ENCODE peak calls at places on chromosomes 13 and 19, in five cellular contexts. One of them, this sample, is unnamed.

GRCh38 chr19:45231891-45232290 is 13.3 kb downstream of the EXOC3L2 start:
- DNase-seq in stimulated activated CD8-positive, alpha-beta memory T cell treated with anti-CD3 and anti-CD28 coated beads, Interleukin-2, amount 100 ng/mL, for 48 hours: no peak
- DNase-seq in spleen: no peak
- DNase-seq in A549: no peak
- DNase-seq in non-pigmented ciliary epithelial cell: no peak
- DNase-seq in this sample: peak

GRCh38 chr19:13887039-13887438 is 10.1 kb downstream of the NANOS3 start:
- DNase-seq in stimulated activated CD8-positive, alpha-beta memory T cell treated with anti-CD3 and anti-CD28 coated beads, Interleukin-2, amount 100 ng/mL, for 48 hours: no peak
- DNase-seq in spleen: no peak
- DNase-seq in A549: no peak
- DNase-seq in non-pigmented ciliary epithelial cell: no peak
- DNase-seq in this sample: peak

GRCh38 chr19:2888739-2889224 is 11.9 kb upstream of the ZNF57 start:
- DNase-seq in stimulated activated CD8-positive, alpha-beta memory T cell treated with anti-CD3 and anti-CD28 coated beads, Interleukin-2, amount 100 ng/mL, for 48 hours: no peak
- DNase-seq in spleen: peak
- DNase-seq in A549: no peak
- DNase-seq in non-pigmented ciliary epithelial cell: no peak
- DNase-seq in this sample: no peak

GRCh38 chr13:40309881-40310280 is 356.6 kb downstream of the FOXO1 start:
- DNase-seq in stimulated activated CD8-positive, alpha-beta memory T cell treated with anti-CD3 and anti-CD28 coated beads, Interleukin-2, amount 100 ng/mL, for 48 hours: no peak
- DNase-seq in spleen: no peak
- DNase-seq in A549: no peak
- DNase-seq in non-pigmented ciliary epithelial cell: no peak
- DNase-seq in this sample: no peak

GRCh38 chr13:77084755-77085154 is 57.8 kb upstream of the FBXL3 start:
- DNase-seq in stimulated activated CD8-positive, alpha-beta memory T cell treated with anti-CD3 and anti-CD28 coated beads, Interleukin-2, amount 100 ng/mL, for 48 hours: no peak
- DNase-seq in spleen: no peak
- DNase-seq in A549: no peak
- DNase-seq in non-pigmented ciliary epithelial cell: no peak
- DNase-seq in this sample: no peak

GRCh38 chr19:15331419-15332310 is 674 bp downstream of the BRD4 start:
- DNase-seq in stimulated activated CD8-positive, alpha-beta memory T cell treated with anti-CD3 and anti-CD28 coated beads, Interleukin-2, amount 100 ng/mL, for 48 hours: peak
- DNase-seq in spleen: peak
- DNase-seq in A549: peak
- DNase-seq in non-pigmented ciliary epithelial cell: no peak
- DNase-seq in this sample: peak

GRCh38 chr19:2759392-2759791 is 19.6 kb upstream of the SLC39A3 start:
- DNase-seq in stimulated activated CD8-positive, alpha-beta memory T cell treated with anti-CD3 and anti-CD28 coated beads, Interleukin-2, amount 100 ng/mL, for 48 hours: no peak
- DNase-seq in spleen: no peak
- DNase-seq in A549: no peak
- DNase-seq in non-pigmented ciliary epithelial cell: no peak
- DNase-seq in this sample: no peak

GRCh38 chr19:47310819-47311218 is 1.2 kb downstream of the C5AR1 start:
- DNase-seq in stimulated activated CD8-positive, alpha-beta memory T cell treated with anti-CD3 and anti-CD28 coated beads, Interleukin-2, amount 100 ng/mL, for 48 hours: no peak
- DNase-seq in spleen: peak
- DNase-seq in A549: peak
- DNase-seq in non-pigmented ciliary epithelial cell: no peak
- DNase-seq in this sample: no peak

GRCh38 chr19:34375598-34375997 is 10.6 kb downstream of the GPI start:
- DNase-seq in stimulated activated CD8-positive, alpha-beta memory T cell treated with anti-CD3 and anti-CD28 coated beads, Interleukin-2, amount 100 ng/mL, for 48 hours: no peak
- DNase-seq in spleen: no peak
- DNase-seq in A549: no peak
- DNase-seq in non-pigmented ciliary epithelial cell: no peak
- DNase-seq in this sample: no peak

GRCh38 chr13:48040059-48040458 is 2.5 kb downstream of the NUDT15 start:
- DNase-seq in stimulated activated CD8-positive, alpha-beta memory T cell treated with anti-CD3 and anti-CD28 coated beads, Interleukin-2, amount 100 ng/mL, for 48 hours: no peak
- DNase-seq in spleen: no peak
- DNase-seq in A549: no peak
- DNase-seq in non-pigmented ciliary epithelial cell: no peak
- DNase-seq in this sample: no peak

GRCh38 chr13:89982406-89983085 is 1364.9 kb upstream of the MIR17HG start:
- DNase-seq in stimulated activated CD8-positive, alpha-beta memory T cell treated with anti-CD3 and anti-CD28 coated beads, Interleukin-2, amount 100 ng/mL, for 48 hours: no peak
- DNase-seq in spleen: no peak
- DNase-seq in A549: no peak
- DNase-seq in non-pigmented ciliary epithelial cell: peak
- DNase-seq in this sample: peak

GRCh38 chr19:44072543-44073401 is 813 bp downstream of the ZNF284 start:
- DNase-seq in stimulated activated CD8-positive, alpha-beta memory T cell treated with anti-CD3 and anti-CD28 coated beads, Interleukin-2, amount 100 ng/mL, for 48 hours: no peak
- DNase-seq in spleen: no peak
- DNase-seq in A549: peak
- DNase-seq in non-pigmented ciliary epithelial cell: no peak
- DNase-seq in this sample: peak

GRCh38 chr19:48491793-48492123 is 19.9 kb downstream of the LMTK3 start:
- DNase-seq in stimulated activated CD8-positive, alpha-beta memory T cell treated with anti-CD3 and anti-CD28 coated beads, Interleukin-2, amount 100 ng/mL, for 48 hours: no peak
- DNase-seq in spleen: peak
- DNase-seq in A549: no peak
- DNase-seq in non-pigmented ciliary epithelial cell: no peak
- DNase-seq in this sample: no peak

GRCh38 chr19:995051-995827 is 5.0 kb upstream of the GRIN3B start:
- DNase-seq in stimulated activated CD8-positive, alpha-beta memory T cell treated with anti-CD3 and anti-CD28 coated beads, Interleukin-2, amount 100 ng/mL, for 48 hours: no peak
- DNase-seq in spleen: no peak
- DNase-seq in A549: no peak
- DNase-seq in non-pigmented ciliary epithelial cell: no peak
- DNase-seq in this sample: no peak